ENCODE peak calls at places on chromosome X, in four cellular contexts. H is hepatocyte, W is GM23248, J is neural progenitor cell. P is an unnamed sample. For H3K4me1, the result is how much of the 10 kb centered on the place peaks cover.

GRCh38 chrX:15790766-15791380 is 589 bp downstream of the ZRSR2 start:
- DNase-seq in H (peak), J (no peak), W (peak), P (peak)

GRCh38 chrX:77298790-77299189 is 148.4 kb upstream of the FGF16 start:
- DNase-seq in H (no peak), J (no peak), W (no peak), P (no peak)

GRCh38 chrX:119041175-119041574 is 31.6 kb upstream of the CT47C1 start:
- DNase-seq in H (peak), J (no peak), W (peak), P (no peak)

GRCh38 chrX:100944601-100945000 is 15.9 kb upstream of the XKRX start:
- DNase-seq in H (no peak), J (no peak), W (no peak), P (no peak)

GRCh38 chrX:55907968-55908607 is 190.5 kb downstream of the RRAGB start:
- DNase-seq in W (peak), J (peak), H (peak), P (no peak)

GRCh38 chrX:132837126-132837525 is 121.3 kb downstream of the HS6ST2 start:
- DNase-seq in H (peak), J (no peak), W (peak), P (no peak)

GRCh38 chrX:133654801-133655200 is 239.5 kb upstream of the GPC4 start:
- DNase-seq in J (no peak), H (no peak), W (peak), P (no peak)

GRCh38 chrX:15511563-15511962 is 11.0 kb downstream of the BMX start:
- DNase-seq in H (no peak), J (peak), W (no peak), P (no peak)

GRCh38 chrX:108285361-108285760 is 152.9 kb downstream of the COL4A6 start:
- DNase-seq in H (no peak), W (no peak), J (no peak), P (no peak)

GRCh38 chrX:105870465-105870864 is 48.1 kb downstream of the NRK start:
- DNase-seq in J (no peak), W (no peak), H (no peak), P (no peak)

GRCh38 chrX:7372843-7373525 is 225.0 kb upstream of the PUDP start:
- DNase-seq in J (no peak), H (no peak), W (peak), P (no peak)

GRCh38 chrX:133254666-133255065 is 36.5 kb upstream of the TFDP3 start:
- DNase-seq in H (no peak), J (no peak), W (peak), P (no peak)

GRCh38 chrX:154397888-154398667 is at the start of gene RPL10:
- DNase-seq in H (peak), W (peak), J (peak), P (peak)

GRCh38 chrX:54044877-54045328 is 630 bp upstream of the PHF8 start:
- DNase-seq in W (no peak), H (no peak), J (no peak), P (no peak)

GRCh38 chrX:131322646-131323045 is 33.5 kb upstream of the IGSF1 start:
- DNase-seq in J (no peak), W (no peak), H (no peak), P (no peak)

GRCh38 chrX:63506320-63506719 is 155.2 kb upstream of the SPIN4 start:
- DNase-seq in J (peak), W (peak), H (peak), P (peak)

DNA sequence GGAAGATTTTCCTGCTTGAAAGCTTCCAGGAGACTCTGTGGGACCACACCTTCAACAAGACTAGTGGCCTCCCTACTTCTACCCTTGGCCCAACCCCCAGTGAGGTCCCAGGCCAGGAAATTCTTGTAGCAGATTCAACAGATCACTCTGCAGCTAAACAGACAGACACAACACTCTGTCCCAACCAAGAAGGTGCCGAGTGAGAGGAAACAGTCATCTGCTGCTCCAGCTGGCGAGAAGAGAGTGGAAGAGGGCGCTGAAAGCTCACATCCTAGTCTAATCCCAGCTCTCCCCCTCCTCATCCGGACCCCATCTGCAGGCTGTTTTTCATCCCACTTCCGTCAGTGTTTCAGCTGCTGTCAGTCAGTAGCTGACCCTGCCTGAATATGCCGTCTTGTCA is 63.3 kb downstream of the CHRDL1 start:
- DNase-seq in H (no peak), W (no peak), J (no peak), P (no peak)
- H3K4me1 ChIP-seq in H (under half), W (under half), J (under half), P (under half)

GRCh38 chrX:24515447-24515846 is 50.4 kb downstream of the PDK3 start:
- DNase-seq in H (peak), J (peak), W (no peak), P (no peak)

GRCh38 chrX:24508375-24508774 is 43.3 kb downstream of the PDK3 start:
- DNase-seq in J (no peak), H (no peak), W (no peak), P (no peak)

DNA sequence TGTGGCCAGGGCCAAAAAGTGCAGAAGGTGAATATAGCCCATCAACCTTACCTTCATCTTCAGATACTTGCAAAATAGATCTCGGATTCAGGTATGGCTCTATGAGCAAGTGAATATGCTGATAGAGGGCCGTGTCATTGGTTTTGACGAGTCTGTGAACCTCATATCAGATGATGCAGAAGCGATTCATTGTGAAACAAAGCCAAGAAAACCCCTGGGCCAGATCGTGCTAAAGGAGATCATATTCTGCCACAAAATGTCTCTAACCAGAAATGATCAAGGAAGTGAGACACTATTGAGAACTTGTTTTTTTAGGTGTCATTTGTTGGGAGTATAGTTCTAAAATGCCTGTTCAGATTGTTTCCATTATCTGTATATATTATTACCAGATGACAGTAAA is 48.3 kb downstream of the PDK3 start:
- DNase-seq in W (no peak), J (no peak), H (no peak), P (no peak)
- TF ChIP-seq EZH2phosphoT487 in W (no peak), J (no peak), H (no peak), P (no peak)

GRCh38 chrX:145823132-145823531 is 5.5 kb downstream of the SLITRK2 start:
- DNase-seq in W (no peak), J (no peak), H (no peak), P (no peak)

GRCh38 chrX:145821898-145822567 is 4.4 kb downstream of the SLITRK2 start:
- DNase-seq in H (no peak), J (no peak), W (no peak), P (no peak)

GRCh38 chrX:145818522-145819075 is 970 bp downstream of the SLITRK2 start:
- DNase-seq in H (no peak), W (no peak), J (peak), P (no peak)

GRCh38 chrX:145821291-145821897 is 3.8 kb downstream of the SLITRK2 start:
- DNase-seq in H (peak), J (peak), W (no peak), P (no peak)

DNA sequence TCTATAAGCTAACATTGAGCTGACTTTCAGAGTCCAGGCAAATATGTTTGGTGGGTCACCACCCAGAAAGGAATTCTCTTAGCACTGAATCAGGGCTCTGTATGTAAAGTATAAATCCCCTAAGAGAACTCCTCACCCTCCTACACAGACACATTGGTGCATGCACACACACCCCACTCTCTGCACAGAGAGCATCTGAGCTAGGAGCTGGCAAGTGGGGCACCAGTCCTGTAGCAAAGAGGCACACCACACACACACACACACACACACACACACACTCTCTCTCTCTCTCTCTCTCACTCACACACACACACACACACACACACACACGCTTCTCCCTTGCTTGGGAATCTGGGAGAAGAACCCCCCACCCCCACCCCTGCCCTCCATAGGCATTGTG is 3.2 kb downstream of the SLITRK2 start:
- DNase-seq in W (no peak), H (no peak), J (no peak), P (no peak)
- H3K27ac ChIP-seq in W (no peak), H (no peak), J (no peak), P (no peak)

DNA sequence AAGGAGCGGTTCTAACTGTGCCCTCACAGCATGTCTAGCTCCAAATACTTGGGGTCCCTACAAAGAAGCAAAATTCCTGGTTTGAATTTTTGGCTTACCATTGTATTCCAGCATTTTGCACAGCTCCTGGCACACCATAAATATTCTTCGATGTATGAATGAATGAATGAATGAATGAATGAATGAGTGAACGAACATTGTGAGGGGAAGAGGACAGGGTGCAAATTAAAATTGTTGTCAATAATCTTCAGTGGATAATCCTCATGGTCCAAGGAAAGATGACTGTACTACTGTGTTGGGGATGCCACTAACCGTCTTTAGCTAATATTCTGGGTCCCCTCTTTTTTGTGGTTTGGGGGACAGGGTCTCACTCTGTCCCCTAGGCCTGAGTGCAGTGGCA is 110.9 kb upstream of the MAP3K15 start:
- DNase-seq in J (no peak), W (no peak), H (no peak), P (no peak)
- H3K4me1 ChIP-seq in J (under half), W (under half), H (under half), P (under half)

GRCh38 chrX:49695276-49696180 is at the start of gene PAGE1:
- DNase-seq in J (no peak), W (no peak), H (no peak), P (no peak)
- TF ChIP-seq EZH2phosphoT487 in J (no peak), W (no peak), H (no peak), P (no peak)

DNA sequence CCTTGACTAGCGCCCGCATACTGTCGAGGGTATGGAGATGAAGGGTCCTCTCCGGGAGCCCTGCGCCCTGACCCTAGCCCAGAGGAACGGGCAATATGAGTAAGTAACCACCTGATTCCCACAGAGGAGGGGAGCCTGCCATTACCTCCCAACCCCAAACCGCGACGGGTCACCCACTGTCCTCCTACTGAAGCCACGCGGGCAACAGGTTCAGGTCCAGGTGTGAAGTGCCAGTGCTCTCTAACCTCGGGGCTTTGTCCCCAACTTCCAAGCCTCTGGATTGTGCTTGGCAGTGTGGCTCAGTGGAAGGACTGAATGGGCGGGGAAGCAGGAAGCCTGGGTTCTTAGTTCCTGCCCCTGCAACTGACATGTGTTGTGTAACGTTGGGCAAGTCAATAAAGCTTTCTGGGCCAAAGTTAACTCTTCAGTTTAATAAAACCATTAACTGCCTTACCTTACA is 696 bp downstream of the OCRL start:
- DNase-seq in H (peak), W (peak), J (no peak), P (peak)
- H3K27ac ChIP-seq in H (peak), W (no peak), J (no peak), P (no peak)

P was measured in OCI-LY7.